ENCODE peak calls at places on chromosome 7, in ten cellular contexts. One of them, this sample, is unnamed.

GRCh38 chr7:143493755-143494154 is 16.1 kb downstream of the TAS2R41 start:
- DNase-seq in AG04450: no peak
- DNase-seq in PC-3: no peak
- DNase-seq in mesendoderm: no peak
- DNase-seq in lower lobe of right lung: no peak
- DNase-seq in tibial artery: no peak
- DNase-seq in WERI-Rb-1: no peak
- DNase-seq in CD8-positive, alpha-beta T cell: no peak
- DNase-seq in transverse colon: no peak
- DNase-seq in naive thymus-derived CD4-positive, alpha-beta T cell: no peak
- DNase-seq in this sample: no peak

GRCh38 chr7:11754123-11754522 is 77.9 kb downstream of the THSD7A start:
- DNase-seq in WERI-Rb-1: no peak
- DNase-seq in AG04450: no peak
- DNase-seq in PC-3: no peak
- DNase-seq in lower lobe of right lung: no peak
- DNase-seq in transverse colon: no peak
- DNase-seq in naive thymus-derived CD4-positive, alpha-beta T cell: no peak
- DNase-seq in mesendoderm: no peak
- DNase-seq in tibial artery: no peak
- DNase-seq in CD8-positive, alpha-beta T cell: no peak
- DNase-seq in this sample: no peak

GRCh38 chr7:69002416-69002815 is 595.9 kb upstream of the AUTS2 start:
- DNase-seq in PC-3: no peak
- DNase-seq in mesendoderm: peak; percentile 63
- DNase-seq in tibial artery: no peak
- DNase-seq in AG04450: no peak
- DNase-seq in lower lobe of right lung: no peak
- DNase-seq in transverse colon: no peak
- DNase-seq in naive thymus-derived CD4-positive, alpha-beta T cell: no peak
- DNase-seq in WERI-Rb-1: no peak
- DNase-seq in CD8-positive, alpha-beta T cell: no peak
- DNase-seq in this sample: no peak

GRCh38 chr7:18685961-18686360 is 190.4 kb downstream of the HDAC9 start:
- DNase-seq in naive thymus-derived CD4-positive, alpha-beta T cell: no peak
- DNase-seq in mesendoderm: no peak
- DNase-seq in tibial artery: no peak
- DNase-seq in lower lobe of right lung: no peak
- DNase-seq in CD8-positive, alpha-beta T cell: no peak
- DNase-seq in transverse colon: no peak
- DNase-seq in PC-3: peak; percentile 22
- DNase-seq in WERI-Rb-1: no peak
- DNase-seq in AG04450: no peak
- DNase-seq in this sample: no peak

GRCh38 chr7:17313175-17313574 is 14.7 kb downstream of the AHR start:
- DNase-seq in mesendoderm: no peak
- DNase-seq in CD8-positive, alpha-beta T cell: no peak
- DNase-seq in transverse colon: no peak
- DNase-seq in tibial artery: no peak
- DNase-seq in AG04450: no peak
- DNase-seq in PC-3: no peak
- DNase-seq in lower lobe of right lung: no peak
- DNase-seq in naive thymus-derived CD4-positive, alpha-beta T cell: no peak
- DNase-seq in WERI-Rb-1: no peak
- DNase-seq in this sample: no peak

GRCh38 chr7:158021836-158022235 is 565.8 kb downstream of the PTPRN2 start:
- DNase-seq in AG04450: no peak
- DNase-seq in tibial artery: no peak
- DNase-seq in WERI-Rb-1: no peak
- DNase-seq in CD8-positive, alpha-beta T cell: no peak
- DNase-seq in PC-3: no peak
- DNase-seq in naive thymus-derived CD4-positive, alpha-beta T cell: no peak
- DNase-seq in mesendoderm: no peak
- DNase-seq in lower lobe of right lung: no peak
- DNase-seq in transverse colon: no peak
- DNase-seq in this sample: no peak

GRCh38 chr7:157668884-157669767 is 332.3 kb downstream of the DNAJB6 start:
- DNase-seq in naive thymus-derived CD4-positive, alpha-beta T cell: no peak
- DNase-seq in AG04450: no peak
- DNase-seq in mesendoderm: no peak
- DNase-seq in PC-3: no peak
- DNase-seq in lower lobe of right lung: no peak
- DNase-seq in tibial artery: no peak
- DNase-seq in CD8-positive, alpha-beta T cell: no peak
- DNase-seq in WERI-Rb-1: no peak
- DNase-seq in transverse colon: no peak
- DNase-seq in this sample: no peak

GRCh38 chr7:12281026-12281425 is 69.9 kb downstream of the TMEM106B start:
- DNase-seq in lower lobe of right lung: no peak
- DNase-seq in PC-3: peak; percentile 8
- DNase-seq in mesendoderm: no peak
- DNase-seq in WERI-Rb-1: no peak
- DNase-seq in tibial artery: no peak
- DNase-seq in transverse colon: no peak
- DNase-seq in naive thymus-derived CD4-positive, alpha-beta T cell: no peak
- DNase-seq in CD8-positive, alpha-beta T cell: no peak
- DNase-seq in AG04450: no peak
- DNase-seq in this sample: no peak

GRCh38 chr7:135317676-135318326 is 84.2 kb downstream of the STRA8 start:
- DNase-seq in PC-3: no peak
- DNase-seq in CD8-positive, alpha-beta T cell: no peak
- DNase-seq in AG04450: no peak
- DNase-seq in tibial artery: peak; percentile 76
- DNase-seq in naive thymus-derived CD4-positive, alpha-beta T cell: no peak
- DNase-seq in transverse colon: peak; percentile 55
- DNase-seq in lower lobe of right lung: no peak
- DNase-seq in mesendoderm: no peak
- DNase-seq in WERI-Rb-1: peak; percentile 57
- DNase-seq in this sample: peak; percentile 90

GRCh38 chr7:11726251-11727155 is 105.5 kb downstream of the THSD7A start:
- DNase-seq in tibial artery: peak; percentile 27
- DNase-seq in PC-3: no peak
- DNase-seq in lower lobe of right lung: no peak
- DNase-seq in naive thymus-derived CD4-positive, alpha-beta T cell: no peak
- DNase-seq in transverse colon: no peak
- DNase-seq in AG04450: peak; percentile 33
- DNase-seq in WERI-Rb-1: no peak
- DNase-seq in mesendoderm: no peak
- DNase-seq in CD8-positive, alpha-beta T cell: no peak
- DNase-seq in this sample: no peak

GRCh38 chr7:135862586-135863361 is 114.2 kb upstream of the FAM180A start:
- DNase-seq in AG04450: no peak
- DNase-seq in mesendoderm: peak; percentile 85
- DNase-seq in tibial artery: no peak
- DNase-seq in PC-3: no peak
- DNase-seq in WERI-Rb-1: peak; percentile 88
- DNase-seq in CD8-positive, alpha-beta T cell: no peak
- DNase-seq in transverse colon: no peak
- DNase-seq in naive thymus-derived CD4-positive, alpha-beta T cell: no peak
- DNase-seq in lower lobe of right lung: no peak
- DNase-seq in this sample: no peak

GRCh38 chr7:114243019-114243507 is 171.6 kb upstream of the FOXP2 start:
- DNase-seq in tibial artery: no peak
- DNase-seq in PC-3: no peak
- DNase-seq in naive thymus-derived CD4-positive, alpha-beta T cell: no peak
- DNase-seq in lower lobe of right lung: no peak
- DNase-seq in CD8-positive, alpha-beta T cell: no peak
- DNase-seq in mesendoderm: peak; percentile 61
- DNase-seq in transverse colon: no peak
- DNase-seq in WERI-Rb-1: no peak
- DNase-seq in AG04450: no peak
- DNase-seq in this sample: peak; percentile 91

GRCh38 chr7:111732923-111733322 is 170.6 kb upstream of the IMMP2L start:
- DNase-seq in transverse colon: no peak
- DNase-seq in tibial artery: no peak
- DNase-seq in naive thymus-derived CD4-positive, alpha-beta T cell: no peak
- DNase-seq in mesendoderm: no peak
- DNase-seq in CD8-positive, alpha-beta T cell: no peak
- DNase-seq in AG04450: no peak
- DNase-seq in WERI-Rb-1: no peak
- DNase-seq in lower lobe of right lung: no peak
- DNase-seq in PC-3: no peak
- DNase-seq in this sample: no peak

GRCh38 chr7:28643369-28644340 is 231.3 kb downstream of the CREB5 start:
- DNase-seq in transverse colon: no peak
- DNase-seq in WERI-Rb-1: no peak
- DNase-seq in tibial artery: no peak
- DNase-seq in naive thymus-derived CD4-positive, alpha-beta T cell: no peak
- DNase-seq in mesendoderm: peak; percentile 65
- DNase-seq in PC-3: no peak
- DNase-seq in AG04450: no peak
- DNase-seq in CD8-positive, alpha-beta T cell: no peak
- DNase-seq in lower lobe of right lung: no peak
- DNase-seq in this sample: no peak

DNA sequence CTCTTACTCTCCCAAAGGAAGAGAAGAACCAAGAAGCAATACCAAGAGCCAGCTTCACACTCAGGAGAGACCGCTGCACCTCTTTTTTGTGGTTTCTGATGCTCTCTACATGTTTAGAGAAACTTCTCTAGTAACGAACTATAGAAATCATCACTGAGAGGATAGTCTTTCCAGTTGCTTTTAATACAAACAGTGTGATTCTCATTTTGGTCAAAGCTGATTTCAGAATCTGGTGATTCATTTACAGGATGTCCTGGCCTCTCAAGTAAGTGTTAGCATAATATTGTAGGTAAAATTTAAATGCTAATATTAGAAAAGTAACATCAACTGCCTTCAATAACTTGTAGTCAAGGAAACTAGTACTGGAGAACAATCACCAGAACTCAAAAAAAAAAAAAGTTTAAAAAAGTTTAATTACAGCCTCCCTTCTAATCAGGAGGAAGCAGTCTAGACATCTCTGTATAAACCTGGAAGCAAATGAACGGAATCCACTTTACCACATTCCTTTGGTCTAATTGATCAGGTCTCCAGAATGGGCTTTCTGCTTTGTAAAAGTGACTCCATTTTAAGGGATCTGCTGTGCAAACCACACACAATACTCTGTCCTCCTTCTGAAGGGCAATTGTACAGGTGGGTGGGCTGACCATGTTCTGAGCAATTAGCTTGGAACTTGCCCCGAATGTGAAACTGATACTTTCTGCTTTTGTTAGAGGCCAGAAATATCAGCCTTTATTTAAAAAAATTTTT is 3.0 kb downstream of the LAMB1 start:
- DNase-seq in naive thymus-derived CD4-positive, alpha-beta T cell: no peak
- DNase-seq in lower lobe of right lung: no peak
- DNase-seq in PC-3: no peak
- DNase-seq in tibial artery: no peak
- DNase-seq in AG04450: no peak
- DNase-seq in mesendoderm: peak; percentile 89
- DNase-seq in transverse colon: no peak
- DNase-seq in CD8-positive, alpha-beta T cell: no peak
- DNase-seq in WERI-Rb-1: no peak
- DNase-seq in this sample: no peak
- H3K27ac ChIP-seq in naive thymus-derived CD4-positive, alpha-beta T cell: no peak overlapping the region
- H3K27ac ChIP-seq in lower lobe of right lung: peak overlapping the region; percentile 82
- H3K27ac ChIP-seq in PC-3: peak overlapping the region; percentile 11
- H3K27ac ChIP-seq in tibial artery: no peak overlapping the region
- H3K27ac ChIP-seq in AG04450: no peak overlapping the region
- H3K27ac ChIP-seq in mesendoderm: no peak overlapping the region
- H3K27ac ChIP-seq in transverse colon: peak overlapping the region; percentile 85
- H3K27ac ChIP-seq in CD8-positive, alpha-beta T cell: no peak overlapping the region
- H3K27ac ChIP-seq in WERI-Rb-1: no peak overlapping the region
- H3K27ac ChIP-seq in this sample: peak overlapping the region; percentile 85

GRCh38 chr7:32068411-32068905 is 1.7 kb downstream of the PDE1C start:
- DNase-seq in CD8-positive, alpha-beta T cell: no peak
- DNase-seq in transverse colon: no peak
- DNase-seq in mesendoderm: no peak
- DNase-seq in AG04450: no peak
- DNase-seq in WERI-Rb-1: no peak
- DNase-seq in lower lobe of right lung: no peak
- DNase-seq in tibial artery: no peak
- DNase-seq in naive thymus-derived CD4-positive, alpha-beta T cell: no peak
- DNase-seq in PC-3: no peak
- DNase-seq in this sample: no peak
- H3K4me3 ChIP-seq in CD8-positive, alpha-beta T cell: no peak overlapping the region
- H3K4me3 ChIP-seq in transverse colon: no peak overlapping the region
- H3K4me3 ChIP-seq in mesendoderm: no peak overlapping the region
- H3K4me3 ChIP-seq in AG04450: peak overlapping the region; percentile 2
- H3K4me3 ChIP-seq in WERI-Rb-1: no peak overlapping the region
- H3K4me3 ChIP-seq in lower lobe of right lung: peak overlapping the region; percentile 59
- H3K4me3 ChIP-seq in tibial artery: peak overlapping the region; percentile 79
- H3K4me3 ChIP-seq in naive thymus-derived CD4-positive, alpha-beta T cell: no peak overlapping the region
- H3K4me3 ChIP-seq in PC-3: no peak overlapping the region
- H3K4me3 ChIP-seq in this sample: no peak overlapping the region

DNA sequence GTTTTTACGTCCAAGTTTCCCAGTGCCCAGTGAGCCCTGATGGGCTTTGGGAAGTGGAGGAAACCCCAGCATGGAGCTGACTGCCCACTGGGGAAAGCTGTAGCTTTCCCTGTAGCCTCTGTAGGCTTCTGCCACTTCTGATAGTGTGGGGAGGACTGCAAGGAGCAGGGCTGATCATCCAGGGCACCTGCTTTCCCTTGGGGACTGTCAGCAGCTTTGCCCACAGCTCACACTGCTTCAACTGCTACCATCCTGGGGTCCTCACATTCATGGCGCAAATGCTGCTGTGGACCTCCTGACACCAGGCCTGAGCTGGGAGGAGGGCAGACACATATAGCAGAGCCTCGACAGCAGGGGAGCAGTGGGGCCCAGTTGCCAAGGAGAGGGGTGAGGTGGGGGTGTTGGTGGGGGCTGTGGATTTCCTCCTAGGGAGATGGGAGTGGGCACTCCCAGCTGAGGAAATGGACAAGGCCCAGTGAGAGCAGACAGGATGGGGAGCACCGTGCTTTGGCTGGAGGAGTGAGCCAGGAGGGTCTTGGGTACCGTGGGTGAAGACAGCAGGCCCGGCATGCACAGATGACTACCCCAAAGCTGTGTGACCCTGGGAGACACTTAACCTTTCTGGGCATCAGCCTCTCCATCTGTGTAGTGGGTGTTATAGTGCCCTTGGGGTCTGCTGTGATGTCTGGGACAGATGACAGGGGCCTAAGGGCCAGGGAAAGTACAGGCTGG is 16.2 kb downstream of the RAMP3 start:
- DNase-seq in lower lobe of right lung: peak; percentile 14
- DNase-seq in transverse colon: no peak
- DNase-seq in naive thymus-derived CD4-positive, alpha-beta T cell: no peak
- DNase-seq in tibial artery: no peak
- DNase-seq in AG04450: no peak
- DNase-seq in PC-3: no peak
- DNase-seq in CD8-positive, alpha-beta T cell: no peak
- DNase-seq in mesendoderm: no peak
- DNase-seq in WERI-Rb-1: no peak
- DNase-seq in this sample: no peak
- H3K27me3 ChIP-seq in lower lobe of right lung: no peaks in the 10 kb centered on the region
- H3K27me3 ChIP-seq in transverse colon: no peaks in the 10 kb centered on the region
- H3K27me3 ChIP-seq in naive thymus-derived CD4-positive, alpha-beta T cell: no peaks in the 10 kb centered on the region
- H3K27me3 ChIP-seq in tibial artery: peaks cover 19% of the 10 kb centered on the region
- H3K27me3 ChIP-seq in AG04450: peaks cover 4% of the 10 kb centered on the region
- H3K27me3 ChIP-seq in PC-3: peaks cover 17% of the 10 kb centered on the region
- H3K27me3 ChIP-seq in CD8-positive, alpha-beta T cell: no peaks in the 10 kb centered on the region
- H3K27me3 ChIP-seq in mesendoderm: no peaks in the 10 kb centered on the region
- H3K27me3 ChIP-seq in WERI-Rb-1: no peaks in the 10 kb centered on the region
- H3K27me3 ChIP-seq in this sample: no peaks in the 10 kb centered on the region

DNA sequence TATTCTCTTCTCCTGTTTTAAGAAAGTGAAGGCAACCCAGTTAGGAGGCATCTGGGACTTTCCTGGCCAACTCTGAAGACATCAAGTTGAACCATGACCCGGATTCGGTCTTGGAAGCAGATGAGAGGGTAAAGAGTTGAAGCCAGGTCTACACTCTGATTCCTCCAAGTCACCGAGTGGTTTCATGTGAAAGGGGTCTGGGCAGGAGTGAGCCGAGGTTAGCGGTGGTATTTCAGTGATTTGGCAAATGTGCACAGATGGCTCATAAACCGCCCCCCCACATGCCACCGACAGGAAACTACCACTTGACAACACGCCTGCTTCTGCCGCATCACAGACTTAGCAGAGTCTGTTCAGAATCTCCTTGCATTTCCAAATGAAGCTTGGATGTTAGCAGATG is 11.3 kb upstream of the REPIN1 start:
- DNase-seq in WERI-Rb-1: peak; percentile 82
- DNase-seq in PC-3: no peak
- DNase-seq in CD8-positive, alpha-beta T cell: peak; percentile 64
- DNase-seq in mesendoderm: no peak
- DNase-seq in lower lobe of right lung: no peak
- DNase-seq in naive thymus-derived CD4-positive, alpha-beta T cell: peak; percentile 83
- DNase-seq in tibial artery: no peak
- DNase-seq in AG04450: no peak
- DNase-seq in transverse colon: no peak
- DNase-seq in this sample: no peak
- H3K27ac ChIP-seq in WERI-Rb-1: peak overlapping the region; percentile 55
- H3K27ac ChIP-seq in PC-3: no peak overlapping the region
- H3K27ac ChIP-seq in CD8-positive, alpha-beta T cell: no peak overlapping the region
- H3K27ac ChIP-seq in mesendoderm: no peak overlapping the region
- H3K27ac ChIP-seq in lower lobe of right lung: no peak overlapping the region
- H3K27ac ChIP-seq in naive thymus-derived CD4-positive, alpha-beta T cell: peak overlapping the region; percentile 72
- H3K27ac ChIP-seq in tibial artery: no peak overlapping the region
- H3K27ac ChIP-seq in AG04450: no peak overlapping the region
- H3K27ac ChIP-seq in transverse colon: no peak overlapping the region
- H3K27ac ChIP-seq in this sample: peak overlapping the region; percentile 48